ENCODE peak calls at places on chromosome 4, in nine cellular contexts. T is lung; P is AG04450; K is psoas muscle; B is thoracic aorta; O is right atrium auricular region; A is BE2C; D is naive thymus-derived CD4-positive, alpha-beta T cell; C is tibial artery. Q is an unnamed sample.

GRCh38 chr4:11543710-11544109 is 115.0 kb upstream of the HS3ST1 start:
- DNase-seq in D (no peak), B (no peak), P (no peak), O (no peak), A (no peak), C (no peak), T (no peak), K (no peak), Q (peak; percentile 10)

GRCh38 chr4:102169345-102169744 is 175.9 kb downstream of the SLC39A8 start:
- DNase-seq in O (no peak), T (no peak), B (no peak), A (peak; percentile 87), P (no peak), D (no peak), K (no peak), C (no peak), Q (no peak)

GRCh38 chr4:12724520-12724919 is 759.6 kb downstream of the RAB28 start:
- DNase-seq in A (no peak), O (no peak), K (no peak), B (no peak), T (no peak), P (no peak), D (no peak), C (no peak), Q (no peak)

GRCh38 chr4:3385719-3386440 is 55.9 kb upstream of the HGFAC start:
- DNase-seq in B (no peak), C (peak; percentile 17), T (no peak), D (no peak), P (no peak), A (no peak), O (no peak), K (no peak), Q (no peak)

GRCh38 chr4:27048350-27049100 is 187.9 kb downstream of the STIM2 start:
- DNase-seq in C (no peak), P (no peak), B (no peak), D (peak; percentile 28), A (no peak), T (no peak), K (no peak), O (no peak), Q (no peak)

GRCh38 chr4:186710521-186711119 is 13.0 kb downstream of the FAT1 start:
- DNase-seq in T (no peak), O (no peak), P (no peak), A (no peak), C (no peak), B (no peak), K (no peak), D (no peak), Q (no peak)

GRCh38 chr4:23981328-23981727 is 91.5 kb upstream of the PPARGC1A start:
- DNase-seq in A (no peak), D (no peak), T (no peak), B (no peak), O (no peak), C (no peak), P (no peak), K (no peak), Q (no peak)

GRCh38 chr4:106978046-106978774 is 57.9 kb downstream of the DKK2 start:
- DNase-seq in T (no peak), C (no peak), P (no peak), A (no peak), O (no peak), K (no peak), B (no peak), D (no peak), Q (no peak)

GRCh38 chr4:101040776-101041175 is 306.6 kb downstream of the PPP3CA start:
- DNase-seq in B (no peak), D (no peak), A (no peak), C (no peak), K (no peak), O (no peak), P (no peak), T (no peak), Q (no peak)

GRCh38 chr4:53431052-53431451 is 53.6 kb downstream of the FIP1L1 start:
- DNase-seq in T (no peak), A (no peak), P (no peak), C (no peak), K (no peak), D (no peak), O (no peak), B (no peak), Q (no peak)

GRCh38 chr4:1474126-1475090 is 68.2 kb upstream of the NKX1-1 start:
- DNase-seq in P (no peak), B (no peak), O (no peak), T (no peak), K (peak; percentile 36), D (no peak), C (no peak), A (no peak), Q (no peak)

GRCh38 chr4:2054217-2054616 is 4.9 kb upstream of the NAT8L start:
- DNase-seq in P (no peak), D (no peak), T (no peak), B (no peak), C (no peak), O (no peak), A (no peak), K (no peak), Q (no peak)

GRCh38 chr4:80471701-80472100 is 136.2 kb downstream of the CFAP299 start:
- DNase-seq in P (peak; percentile 20), C (no peak), O (no peak), B (no peak), K (no peak), A (no peak), T (peak; percentile 45), D (no peak), Q (peak; percentile 2)

GRCh38 chr4:11650801-11651596 is 222.3 kb upstream of the HS3ST1 start:
- DNase-seq in K (no peak), P (peak; percentile 18), C (no peak), D (no peak), A (no peak), T (no peak), O (no peak), B (no peak), Q (peak; percentile 23)

GRCh38 chr4:69321153-69321729 is 41.0 kb downstream of the UGT2B28 start:
- DNase-seq in O (no peak), P (no peak), T (no peak), D (no peak), B (no peak), C (no peak), A (no peak), K (no peak), Q (no peak)

GRCh38 chr4:100929753-100930152 is 411.9 kb upstream of the EMCN start:
- DNase-seq in D (no peak), P (no peak), O (no peak), C (no peak), A (no peak), B (no peak), K (no peak), T (no peak), Q (no peak)

GRCh38 chr4:22444813-22445212 is 71.1 kb downstream of the ADGRA3 start:
- DNase-seq in A (no peak), T (no peak), B (no peak), P (no peak), K (no peak), O (no peak), D (no peak), C (no peak), Q (no peak)
- H3K9me3 ChIP-seq in A (no peaks in the 10 kb centered on the region), T (no peaks in the 10 kb centered on the region), B (no peaks in the 10 kb centered on the region), P (no peaks in the 10 kb centered on the region), K (no peaks in the 10 kb centered on the region), O (no peaks in the 10 kb centered on the region), D (no peaks in the 10 kb centered on the region), C (no peaks in the 10 kb centered on the region), Q (no peaks in the 10 kb centered on the region)

DNA sequence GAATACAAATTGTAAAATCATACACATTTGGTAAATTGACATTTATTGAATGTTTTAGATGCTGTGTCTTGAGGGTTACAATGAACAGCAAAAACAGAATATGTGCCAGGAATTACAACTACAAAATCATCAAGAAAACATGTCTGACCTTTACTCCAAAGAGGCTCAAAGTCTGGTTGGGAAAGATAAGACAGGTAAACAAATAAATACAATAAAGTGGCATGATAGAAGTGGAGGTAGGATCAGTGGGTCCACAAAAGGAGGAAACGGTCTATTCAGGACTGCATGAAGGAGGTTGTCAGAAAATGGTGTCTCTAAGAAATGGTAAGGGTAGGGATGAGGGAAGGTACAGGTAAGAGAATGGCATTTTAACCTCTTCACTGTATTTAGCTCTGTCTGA is 3.8 kb downstream of the ARHGEF38 start:
- DNase-seq in B (no peak), P (no peak), K (no peak), O (no peak), D (no peak), A (no peak), C (no peak), T (no peak), Q (no peak)
- H3K27me3 ChIP-seq in B (no peaks in the 10 kb centered on the region), P (no peaks in the 10 kb centered on the region), K (no peaks in the 10 kb centered on the region), O (no peaks in the 10 kb centered on the region), D (no peaks in the 10 kb centered on the region), A (no peaks in the 10 kb centered on the region), C (no peaks in the 10 kb centered on the region), T (no peaks in the 10 kb centered on the region), Q (no peaks in the 10 kb centered on the region)

DNA sequence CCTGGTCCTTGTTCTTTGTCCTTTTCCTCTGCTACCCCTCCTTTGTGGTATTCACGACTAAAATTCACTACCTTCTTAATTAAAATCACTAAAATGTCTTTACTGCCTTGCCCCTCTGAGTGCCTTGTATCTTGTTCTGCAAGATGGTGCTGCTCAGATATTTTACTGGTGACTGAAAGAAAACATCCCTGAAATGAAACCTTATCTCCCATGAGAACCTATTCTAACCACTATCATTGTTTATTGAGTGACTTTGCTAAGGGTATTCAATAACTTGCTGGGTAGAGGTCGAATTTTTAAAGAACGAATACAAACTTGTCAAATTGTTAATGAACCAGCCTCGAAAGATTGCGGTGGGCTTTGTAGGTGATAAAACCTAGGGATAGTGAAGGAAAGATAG is 52.8 kb downstream of the SPRY1 start:
- DNase-seq in T (no peak), A (no peak), P (no peak), D (no peak), C (no peak), O (no peak), K (no peak), B (no peak), Q (no peak)
- H3K4me3 ChIP-seq in T (no peak overlapping the region), A (no peak overlapping the region), P (no peak overlapping the region), D (no peak overlapping the region), C (no peak overlapping the region), O (no peak overlapping the region), K (no peak overlapping the region), B (no peak overlapping the region), Q (no peak overlapping the region)

DNA sequence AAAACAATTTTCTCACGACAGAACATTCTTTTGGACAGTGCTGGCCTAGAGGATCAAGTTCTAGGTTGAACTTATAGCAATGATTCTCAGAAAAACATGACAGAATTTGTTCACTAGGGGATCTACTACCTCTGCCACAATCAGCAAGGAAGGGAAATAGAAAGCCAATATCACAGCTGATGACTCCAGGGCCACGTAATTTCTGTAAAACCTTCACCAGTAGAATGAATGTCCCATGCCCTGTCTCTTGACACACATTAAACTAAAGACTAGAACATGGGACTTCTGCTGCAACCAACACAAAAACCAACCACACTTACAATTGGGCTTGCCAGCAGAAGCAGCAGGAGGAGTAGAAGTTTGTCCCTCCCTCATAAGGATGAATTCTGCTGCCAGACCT is 86.0 kb upstream of the NPFFR2 start:
- DNase-seq in O (no peak), A (no peak), P (no peak), C (no peak), T (no peak), K (no peak), B (no peak), D (no peak), Q (no peak)
- H3K9me3 ChIP-seq in O (no peaks in the 10 kb centered on the region), A (no peaks in the 10 kb centered on the region), P (no peaks in the 10 kb centered on the region), C (no peaks in the 10 kb centered on the region), T (no peaks in the 10 kb centered on the region), K (no peaks in the 10 kb centered on the region), B (no peaks in the 10 kb centered on the region), D (no peaks in the 10 kb centered on the region), Q (no peaks in the 10 kb centered on the region)

Q was measured in MG63.